ENCODE peak calls at places on chromosomes 5 and 9, in eight cellular contexts. Y is fibroblast of pulmonary artery, Z is fibroblast of mammary gland, U is fibroblast of lung, S is PC-9, O is MM.1S, B is adipocyte, A is NB4. G is an unnamed sample.

GRCh38 chr9:38063363-38063707 is 5.7 kb downstream of the SHB start:
- DNase-seq in Z (no peak), O (no peak), U (no peak), S (no peak), B (no peak), A (no peak), Y (no peak), G (no peak)

GRCh38 chr9:32378496-32378895 is 5.9 kb upstream of the ACO1 start:
- DNase-seq in B (peak; percentile 88), O (peak; percentile 79), U (peak; percentile 64), S (peak; percentile 18), A (peak; percentile 91), Y (peak; percentile 86), Z (peak; percentile 82), G (peak; percentile 40)

GRCh38 chr5:108642170-108642906 is 105.4 kb upstream of the FER start:
- DNase-seq in S (peak; percentile 57), O (peak; percentile 79), Y (peak; percentile 85), B (peak; percentile 81), Z (peak; percentile 73), A (peak; percentile 77), U (peak; percentile 55), G (peak; percentile 31)

GRCh38 chr5:177404641-177405134 is 4.2 kb upstream of the PFN3 start:
- DNase-seq in Z (no peak), U (no peak), B (no peak), Y (no peak), A (no peak), S (no peak), O (no peak), G (no peak)

GRCh38 chr5:130773813-130774212 is 391.2 kb downstream of the HINT1 start:
- DNase-seq in B (no peak), U (peak; percentile 7), S (peak; percentile 60), Y (no peak), Z (peak; percentile 4), O (no peak), A (peak; percentile 6), G (no peak)

GRCh38 chr5:176438959-176439757 is 9.0 kb upstream of the FAF2 start:
- DNase-seq in B (no peak), A (peak; percentile 81), Z (peak; percentile 80), S (peak; percentile 46), Y (peak; percentile 72), O (no peak), U (peak; percentile 76), G (peak; percentile 35)

GRCh38 chr9:134319306-134320194 is 6.7 kb upstream of the RXRA start:
- DNase-seq in A (no peak), B (no peak), Y (no peak), O (no peak), S (no peak), U (no peak), Z (no peak), G (no peak)

GRCh38 chr5:32865475-32865874 is 154.4 kb downstream of the NPR3 start:
- DNase-seq in A (no peak), B (peak; percentile 63), Z (peak; percentile 74), S (no peak), O (peak; percentile 52), Y (no peak), U (peak; percentile 80), G (peak; percentile 49)

GRCh38 chr5:151158287-151158661 is 695 bp upstream of the ANXA6 start:
- DNase-seq in Y (no peak), Z (no peak), A (peak; percentile 68), U (peak; percentile 63), S (no peak), B (no peak), O (no peak), G (no peak)

GRCh38 chr9:86807577-86807976 is 139.7 kb downstream of the GAS1 start:
- DNase-seq in S (no peak), U (peak; percentile 56), Z (peak; percentile 42), O (no peak), Y (no peak), A (no peak), B (no peak), G (no peak)

GRCh38 chr5:135466178-135467050 is 14.3 kb upstream of the TIFAB start:
- DNase-seq in A (peak; percentile 83), B (peak; percentile 92), S (peak; percentile 71), U (peak; percentile 47), Y (peak; percentile 71), Z (peak; percentile 53), O (peak; percentile 60), G (peak; percentile 7)
- H3K4me3 ChIP-seq in A (no peak overlapping the region), B (peak overlapping the region; percentile 40), S (no peak overlapping the region), U (no peak overlapping the region), Y (peak overlapping the region; percentile 12), Z (no peak overlapping the region), O (peak overlapping the region; percentile 33), G (no peak overlapping the region)

GRCh38 chr9:116154334-116154975 is 864 bp downstream of the PAPPA start:
- DNase-seq in U (no peak), Z (no peak), B (peak; percentile 46), A (no peak), Y (peak; percentile 42), O (peak; percentile 35), S (peak; percentile 22), G (no peak)

GRCh38 chr9:116153765-116154333 is at the start of gene PAPPA:
- DNase-seq in B (peak; percentile 64), A (no peak), U (no peak), Z (no peak), Y (no peak), O (no peak), S (no peak), G (no peak)

GRCh38 chr9:116156621-116157314 is 3.2 kb downstream of the PAPPA start:
- DNase-seq in Y (peak; percentile 96), B (peak; percentile 87), A (no peak), U (peak; percentile 65), Z (peak; percentile 93), O (no peak), S (peak; percentile 73), G (peak; percentile 71)

GRCh38 chr9:116155700-116156045 is 2.1 kb downstream of the PAPPA start:
- DNase-seq in O (no peak), Z (peak; percentile 71), Y (no peak), B (peak; percentile 80), S (no peak), A (no peak), U (peak; percentile 54), G (no peak)

DNA sequence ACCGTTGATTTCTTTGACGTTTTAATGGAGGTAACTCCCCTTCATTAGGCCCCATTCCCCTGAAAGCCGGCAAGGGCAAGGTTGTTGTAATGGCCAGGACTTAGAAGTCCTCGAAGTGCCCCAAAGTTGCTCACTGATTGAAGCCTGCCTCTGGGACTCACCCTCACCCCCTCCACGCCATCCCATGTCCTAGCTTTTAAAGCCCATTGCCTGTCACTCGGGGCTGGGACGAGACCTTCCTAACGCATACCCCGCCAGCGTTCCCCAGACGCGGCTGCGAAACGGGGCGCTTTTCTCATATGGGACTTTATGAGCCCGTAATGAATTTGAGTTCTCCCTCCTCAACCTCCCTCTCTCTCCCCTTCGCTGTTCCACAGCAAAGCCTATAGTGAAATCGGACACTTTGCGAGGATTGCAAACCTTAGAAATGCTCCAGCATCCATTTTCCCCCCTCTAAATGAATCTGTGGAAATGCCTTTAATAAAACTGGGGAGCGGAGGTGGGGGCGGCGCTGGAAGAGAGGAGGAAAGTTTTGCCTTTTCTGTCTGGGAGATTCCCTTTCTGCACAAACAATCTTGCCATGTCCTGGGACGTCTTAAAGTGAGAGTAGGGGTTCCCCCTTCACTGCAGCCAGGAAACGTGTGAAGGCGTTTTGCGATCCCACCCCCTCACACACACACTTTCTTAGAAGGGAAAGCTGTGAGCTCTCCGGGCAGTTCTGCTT is 1.5 kb downstream of the PAPPA start:
- DNase-seq in B (peak; percentile 61), U (peak; percentile 62), O (no peak), A (no peak), Z (peak; percentile 76), Y (peak; percentile 92), S (no peak), G (no peak)
- H3K4me3 ChIP-seq in B (peak overlapping the region; percentile 88), U (peak overlapping the region; percentile 79), O (peak overlapping the region; percentile 53), A (no peak overlapping the region), Z (peak overlapping the region; percentile 81), Y (peak overlapping the region; percentile 88), S (peak overlapping the region; percentile 63), G (peak overlapping the region; percentile 67)

DNA sequence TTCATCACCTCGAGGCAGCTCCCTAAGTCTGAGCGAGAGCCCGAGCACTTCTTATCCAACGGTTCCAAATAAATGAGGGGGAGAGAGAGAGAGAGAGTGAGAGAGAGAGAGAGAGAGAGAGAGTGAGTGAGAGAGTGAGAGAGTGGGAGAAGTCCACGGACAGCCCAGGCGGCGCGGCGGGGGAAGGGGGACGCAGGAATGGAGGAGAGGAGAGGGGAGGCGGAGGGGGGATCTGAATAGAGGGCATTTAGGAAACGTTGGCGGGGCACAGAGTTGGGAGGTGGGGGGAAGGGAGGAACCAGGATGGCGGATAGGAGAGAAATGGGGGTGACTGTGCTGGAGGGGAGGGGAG is 481 bp upstream of the BASP1 start:
- DNase-seq in S (no peak), A (peak; percentile 64), Z (peak; percentile 34), Y (peak; percentile 61), O (no peak), B (peak; percentile 90), U (peak; percentile 73), G (no peak)
- H3K4me3 ChIP-seq in S (no peak overlapping the region), A (peak overlapping the region; percentile 46), Z (peak overlapping the region; percentile 50), Y (peak overlapping the region; percentile 95), O (peak overlapping the region; percentile 62), B (peak overlapping the region; percentile 72), U (peak overlapping the region; percentile 39), G (peak overlapping the region; percentile 54)

GRCh38 chr5:16713386-16713928 is 96.7 kb upstream of the RETREG1 start:
- DNase-seq in U (peak; percentile 69), Y (peak; percentile 58), O (no peak), Z (peak; percentile 34), B (peak; percentile 32), A (no peak), S (no peak), G (no peak)
- H3K4me3 ChIP-seq in U (peak overlapping the region; percentile 3), Y (peak overlapping the region; percentile 31), O (no peak overlapping the region), Z (peak overlapping the region; percentile 16), B (peak overlapping the region; percentile 57), A (no peak overlapping the region), S (no peak overlapping the region), G (peak overlapping the region; percentile 19)

GRCh38 chr9:76359365-76359764 is 34.9 kb downstream of the RFK start:
- DNase-seq in B (no peak), O (no peak), U (no peak), Z (no peak), A (no peak), Y (no peak), S (no peak), G (no peak)

GRCh38 chr9:76370656-76371055 is 23.6 kb downstream of the RFK start:
- DNase-seq in Z (no peak), U (no peak), S (no peak), B (no peak), Y (no peak), A (no peak), O (no peak), G (no peak)

GRCh38 chr9:76369583-76369982 is 24.6 kb downstream of the RFK start:
- DNase-seq in B (peak; percentile 4), U (peak; percentile 86), A (no peak), O (no peak), Y (peak; percentile 50), S (peak; percentile 88), Z (peak; percentile 18), G (no peak)

GRCh38 chr9:76366275-76366674 is 28.0 kb downstream of the RFK start:
- DNase-seq in Y (no peak), B (no peak), U (no peak), O (no peak), A (no peak), S (no peak), Z (no peak), G (no peak)

DNA sequence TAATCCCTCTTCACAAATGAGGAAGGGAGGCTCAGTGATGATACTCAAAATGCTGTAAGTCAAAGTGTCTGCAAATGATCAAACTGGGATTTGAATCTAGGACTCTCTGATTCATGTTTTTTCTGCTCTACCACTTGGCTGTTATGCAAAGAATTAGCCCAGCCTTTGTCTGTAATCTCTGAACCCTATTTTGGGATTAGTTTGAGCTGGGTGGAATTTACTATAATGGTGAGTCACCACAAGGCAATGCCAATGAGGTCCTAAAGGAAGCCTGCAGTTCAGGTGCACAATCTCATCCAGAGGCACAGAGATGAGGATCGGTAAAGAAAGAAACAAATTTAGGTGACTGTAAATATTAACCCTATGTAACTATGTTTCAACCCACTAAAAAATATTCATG is 29.2 kb downstream of the RFK start:
- DNase-seq in Y (peak; percentile 58), U (peak; percentile 78), A (no peak), Z (peak; percentile 14), S (peak; percentile 47), B (peak; percentile 61), O (no peak), G (no peak)
- H3K4me3 ChIP-seq in Y (no peak overlapping the region), U (no peak overlapping the region), A (no peak overlapping the region), Z (no peak overlapping the region), S (no peak overlapping the region), B (no peak overlapping the region), O (no peak overlapping the region), G (no peak overlapping the region)

G was measured in AG09309.